ENCODE peak calls at places on chromosomes 6 and 20, in eight cellular contexts. S, Q, R, B, Z, N, F and O are unnamed samples.

GRCh38 chr6:86193821-86194220 is 551.1 kb upstream of the SYNCRIP start:
- DNase-seq in S (no peak), Q (no peak), R (no peak), B (no peak), Z (no peak), N (no peak), F (no peak), O (no peak)

GRCh38 chr6:41271901-41272395 is 14.5 kb downstream of the TREM1 start:
- DNase-seq in S (peak; percentile 45), Q (no peak), R (peak; percentile 70), B (no peak), Z (no peak), N (peak; percentile 56), F (peak; percentile 72), O (peak; percentile 34)

GRCh38 chr6:111950661-111951426 is 77.6 kb upstream of the FYN start:
- DNase-seq in S (peak; percentile 25), Q (no peak), R (no peak), B (no peak), Z (peak; percentile 37), N (no peak), F (no peak), O (no peak)

GRCh38 chr6:5084192-5084786 is 852 bp upstream of the PPP1R3G start:
- DNase-seq in S (peak; percentile 71), Q (no peak), R (peak; percentile 72), B (peak; percentile 24), Z (no peak), N (no peak), F (peak; percentile 75), O (no peak)

GRCh38 chr6:156729248-156729647 is 47.9 kb upstream of the ARID1B start:
- DNase-seq in S (no peak), Q (no peak), R (no peak), B (no peak), Z (peak; percentile 68), N (no peak), F (no peak), O (no peak)

GRCh38 chr20:40668449-40669228 is 20.4 kb downstream of the MAFB start:
- DNase-seq in S (no peak), Q (no peak), R (peak; percentile 89), B (no peak), Z (no peak), N (no peak), F (no peak), O (peak; percentile 67)

GRCh38 chr6:129513471-129513870 is 196.5 kb downstream of the ARHGAP18 start:
- DNase-seq in S (no peak), Q (no peak), R (no peak), B (no peak), Z (peak; percentile 72), N (no peak), F (no peak), O (no peak)

GRCh38 chr20:9966966-9967365 is 67.8 kb upstream of the ANKEF1 start:
- DNase-seq in S (no peak), Q (no peak), R (no peak), B (no peak), Z (no peak), N (no peak), F (no peak), O (no peak)

GRCh38 chr20:22583773-22584629 is at the start of gene FOXA2:
- DNase-seq in S (no peak), Q (peak; percentile 93), R (peak; percentile 89), B (no peak), Z (no peak), N (no peak), F (no peak), O (no peak)

GRCh38 chr20:46122071-46122470 is 4.0 kb downstream of the CD40 start:
- DNase-seq in S (no peak), Q (no peak), R (no peak), B (no peak), Z (peak; percentile 59), N (no peak), F (no peak), O (no peak)

GRCh38 chr6:139568157-139568955 is 193.9 kb upstream of the CITED2 start:
- DNase-seq in S (no peak), Q (no peak), R (no peak), B (no peak), Z (no peak), N (no peak), F (no peak), O (no peak)

GRCh38 chr20:31595654-31596411 is 9.3 kb upstream of the ID1 start:
- DNase-seq in S (peak; percentile 88), Q (peak; percentile 45), R (peak; percentile 81), B (peak; percentile 77), Z (peak; percentile 86), N (peak; percentile 77), F (peak; percentile 87), O (peak; percentile 69)

GRCh38 chr6:37251211-37251610 is 6.4 kb upstream of the TBC1D22B start:
- DNase-seq in S (no peak), Q (no peak), R (no peak), B (no peak), Z (peak; percentile 66), N (no peak), F (no peak), O (no peak)

GRCh38 chr6:44268095-44268628 is 2.1 kb upstream of the TMEM151B start:
- DNase-seq in S (no peak), Q (peak; percentile 62), R (peak; percentile 63), B (no peak), Z (peak; percentile 46), N (peak; percentile 64), F (no peak), O (peak; percentile 50)

GRCh38 chr6:142702501-142703460 is 242.2 kb downstream of the HIVEP2 start:
- DNase-seq in S (peak; percentile 55), Q (peak; percentile 13), R (peak; percentile 64), B (no peak), Z (no peak), N (peak; percentile 47), F (peak; percentile 69), O (peak; percentile 50)

GRCh38 chr20:24460712-24461111 is 8.7 kb upstream of the SYNDIG1 start:
- DNase-seq in S (no peak), Q (no peak), R (no peak), B (no peak), Z (no peak), N (no peak), F (no peak), O (no peak)

GRCh38 chr20:22663528-22664025 is 79.2 kb upstream of the FOXA2 start:
- DNase-seq in S (no peak), Q (no peak), R (no peak), B (no peak), Z (no peak), N (no peak), F (no peak), O (no peak)

GRCh38 chr6:26199057-26199772 is 112.0 kb downstream of the HFE start:
- DNase-seq in S (peak; percentile 55), Q (peak; percentile 53), R (peak; percentile 84), B (peak; percentile 66), Z (peak; percentile 97), N (peak; percentile 54), F (peak; percentile 85), O (no peak)
- TF ChIP-seq POLR2A in S (no peak), Q (peak; percentile 90), R (peak; percentile 90), B (peak; percentile 90), Z (peak; percentile 98), N (peak; percentile 62), F (peak; percentile 95), O (peak; percentile 35)

DNA sequence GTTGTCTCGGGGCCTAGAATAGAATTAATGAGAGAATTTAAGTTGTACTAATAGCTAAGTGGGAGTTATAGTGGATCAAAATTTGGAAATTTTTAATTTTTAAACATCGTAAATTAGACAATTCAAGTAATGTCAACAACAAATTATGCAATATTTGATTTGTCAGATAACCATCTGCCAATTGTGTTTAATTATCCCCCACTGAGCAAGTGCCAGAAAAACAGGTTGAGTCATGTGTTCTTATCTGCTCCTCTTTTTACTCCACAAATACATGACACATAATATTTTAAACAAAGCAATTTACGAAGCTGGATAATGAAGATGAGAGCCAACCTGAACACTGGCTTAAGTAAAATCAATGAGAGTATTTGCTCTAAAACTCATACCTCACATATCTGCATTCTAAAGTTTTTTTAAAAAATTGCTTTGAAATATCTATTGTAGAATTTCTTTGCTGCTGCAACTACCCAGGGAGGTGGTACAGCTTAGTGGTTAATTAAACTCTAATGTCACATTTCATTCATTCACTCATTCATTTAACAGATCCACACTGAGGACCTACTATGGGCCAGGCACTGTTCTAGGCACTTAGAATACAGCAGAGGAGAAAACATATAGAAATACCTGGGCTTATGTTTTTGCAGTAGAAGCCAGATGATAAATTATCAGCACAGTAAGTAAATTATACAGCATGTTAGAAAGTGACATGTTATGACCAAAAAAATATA is 57.1 kb upstream of the MAP7 start:
- DNase-seq in S (no peak), Q (no peak), R (no peak), B (no peak), Z (peak; percentile 67), N (no peak), F (no peak), O (no peak)
- H3K27ac ChIP-seq in S (no peak overlapping the region), Q (no peak overlapping the region), R (no peak overlapping the region), B (peak overlapping the region; percentile 1), Z (no peak overlapping the region), N (no peak overlapping the region), F (no peak overlapping the region), O (no peak overlapping the region)

GRCh38 chr6:121439456-121440250 is 4.2 kb downstream of the GJA1 start:
- DNase-seq in S (no peak), Q (no peak), R (no peak), B (no peak), Z (no peak), N (no peak), F (no peak), O (no peak)

GRCh38 chr6:121443953-121444590 is 8.6 kb downstream of the GJA1 start:
- DNase-seq in S (peak; percentile 39), Q (no peak), R (no peak), B (no peak), Z (no peak), N (no peak), F (no peak), O (no peak)

GRCh38 chr6:121437861-121438651 is 2.6 kb downstream of the GJA1 start:
- DNase-seq in S (no peak), Q (peak; percentile 15), R (no peak), B (peak; percentile 46), Z (peak; percentile 52), N (peak; percentile 47), F (no peak), O (no peak)

GRCh38 chr6:121442591-121442990 is 7.1 kb downstream of the GJA1 start:
- DNase-seq in S (peak; percentile 28), Q (no peak), R (no peak), B (no peak), Z (no peak), N (no peak), F (no peak), O (no peak)

GRCh38 chr6:121441477-121441876 is 6.0 kb downstream of the GJA1 start:
- DNase-seq in S (no peak), Q (no peak), R (no peak), B (no peak), Z (no peak), N (no peak), F (no peak), O (no peak)
- TF ChIP-seq POLR2A in S (no peak), Q (no peak), R (no peak), B (no peak), Z (no peak), N (no peak), F (no peak), O (no peak)

DNA sequence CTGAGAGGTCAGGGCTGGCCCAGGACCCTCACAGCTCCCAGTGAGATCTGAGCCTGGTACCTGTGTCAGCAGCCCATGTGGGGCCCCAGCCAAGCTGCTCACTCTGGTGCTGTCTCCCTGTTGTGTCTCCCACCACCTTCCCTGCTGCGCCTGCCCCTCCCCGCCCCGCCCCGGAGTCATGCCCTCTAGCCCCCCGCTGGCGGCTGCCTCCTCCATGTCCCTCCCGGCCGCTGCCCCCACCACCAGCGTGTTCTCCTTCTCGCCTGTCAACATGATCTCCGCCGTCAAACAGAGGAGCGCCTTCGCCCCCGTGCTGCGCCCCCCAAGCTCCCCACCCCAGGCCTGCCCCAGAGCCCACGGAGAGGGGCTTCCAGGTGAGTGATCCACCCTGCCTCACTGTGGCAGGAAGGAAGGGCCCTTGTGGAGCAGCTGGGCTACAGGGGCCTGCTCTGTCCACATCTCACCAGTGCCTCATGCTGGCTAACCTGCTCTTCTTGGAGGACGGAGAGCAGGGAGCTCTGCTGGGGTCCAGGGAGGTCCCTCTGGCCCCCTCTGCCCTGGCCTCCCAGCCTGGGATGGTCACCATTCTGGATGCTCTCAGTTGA is 44.9 kb downstream of the CPXM1 start:
- DNase-seq in S (no peak), Q (no peak), R (no peak), B (no peak), Z (no peak), N (no peak), F (peak; percentile 44), O (no peak)
- H3K27ac ChIP-seq in S (no peak overlapping the region), Q (no peak overlapping the region), R (no peak overlapping the region), B (no peak overlapping the region), Z (no peak overlapping the region), N (no peak overlapping the region), F (no peak overlapping the region), O (no peak overlapping the region)